ENCODE peak calls at places on chromosome 2, in five cellular contexts. B, K, R, T and V are unnamed samples.

GRCh38 chr2:172430027-172430426 is 2.6 kb downstream of the ITGA6 start:
- DNase-seq in K (no peak), T (no peak), R (no peak), B (no peak), V (no peak)

GRCh38 chr2:239803102-239803763 is 221.9 kb downstream of the NDUFA10 start:
- DNase-seq in R (peak; percentile 55), B (no peak), K (no peak), T (no peak), V (no peak)

GRCh38 chr2:233360771-233361176 is 6.5 kb downstream of the DGKD start:
- DNase-seq in B (no peak), K (no peak), R (no peak), T (peak; percentile 55), V (no peak)

GRCh38 chr2:240187989-240188590 is 47.6 kb upstream of the OTOS start:
- DNase-seq in B (no peak), K (no peak), R (no peak), T (no peak), V (no peak)

GRCh38 chr2:170512271-170512670 is 202.9 kb upstream of the SP5 start:
- DNase-seq in B (no peak), T (no peak), K (no peak), R (no peak), V (no peak)

GRCh38 chr2:45707661-45708060 is 56.2 kb downstream of the PRKCE start:
- DNase-seq in K (no peak), T (no peak), R (no peak), B (no peak), V (no peak)

GRCh38 chr2:96514521-96514920 is 9.4 kb upstream of the NEURL3 start:
- DNase-seq in R (no peak), K (no peak), B (no peak), T (no peak), V (no peak)

GRCh38 chr2:178251126-178251525 is 56.8 kb downstream of the OSBPL6 start:
- DNase-seq in T (no peak), B (no peak), K (no peak), R (no peak), V (no peak)

GRCh38 chr2:110740747-110741349 is 8.5 kb downstream of the ACOXL start:
- DNase-seq in K (no peak), B (no peak), R (no peak), T (no peak), V (no peak)

GRCh38 chr2:144875996-144876395 is 356.1 kb upstream of the ZEB2 start:
- DNase-seq in R (no peak), K (no peak), T (no peak), B (no peak), V (no peak)

GRCh38 chr2:178306351-178307073 is 112.2 kb downstream of the OSBPL6 start:
- DNase-seq in B (peak; percentile 14), T (peak; percentile 69), R (no peak), K (peak; percentile 51), V (peak; percentile 80)

GRCh38 chr2:195199864-195200263 is 457.2 kb upstream of the SLC39A10 start:
- DNase-seq in K (no peak), R (no peak), T (no peak), B (no peak), V (no peak)

GRCh38 chr2:216057688-216058193 is 23.9 kb downstream of the PECR start:
- DNase-seq in T (peak; percentile 37), R (no peak), B (peak; percentile 67), K (no peak), V (no peak)

GRCh38 chr2:38233231-38233983 is 143.7 kb downstream of the ATL2 start:
- DNase-seq in R (no peak), T (peak; percentile 35), K (peak; percentile 19), B (no peak), V (peak; percentile 48)

GRCh38 chr2:230961091-230961491 is 34.8 kb upstream of the SPATA3 start:
- DNase-seq in T (no peak), B (no peak), R (no peak), K (no peak), V (no peak)

GRCh38 chr2:15472133-15472532 is 89.0 kb downstream of the NBAS start:
- DNase-seq in K (no peak), R (no peak), T (peak; percentile 24), B (no peak), V (no peak)

GRCh38 chr2:150296795-150297546 is 190.5 kb downstream of the RND3 start:
- DNase-seq in T (no peak), R (no peak), B (no peak), K (peak; percentile 62), V (no peak)

GRCh38 chr2:120847700-120848321 is 112.1 kb downstream of the GLI2 start:
- DNase-seq in K (peak; percentile 33), B (no peak), T (peak; percentile 36), R (no peak), V (no peak)

GRCh38 chr2:147141930-147142329 is 702.9 kb upstream of the ACVR2A start:
- DNase-seq in R (no peak), T (no peak), K (no peak), B (no peak), V (no peak)

GRCh38 chr2:236342951-236343350 is 78.7 kb upstream of the ASB18 start:
- DNase-seq in K (no peak), B (no peak), T (no peak), R (no peak), V (no peak)

GRCh38 chr2:14288016-14288415 is 344.5 kb upstream of the LRATD1 start:
- DNase-seq in R (no peak), B (no peak), K (no peak), T (peak; percentile 32), V (no peak)

GRCh38 chr2:215356948-215357461 is 45.1 kb downstream of the ATIC start:
- DNase-seq in R (no peak), T (no peak), K (peak; percentile 71), B (no peak), V (no peak)

GRCh38 chr2:79670198-79670597 is 157.3 kb downstream of the CTNNA2 start:
- DNase-seq in B (no peak), R (no peak), T (peak; percentile 60), K (no peak), V (peak; percentile 64)

GRCh38 chr2:104332733-104333132 is 521.2 kb upstream of the POU3F3 start:
- DNase-seq in T (peak; percentile 77), R (no peak), K (no peak), B (no peak), V (no peak)

GRCh38 chr2:198917926-198918325 is 539.8 kb downstream of the SATB2 start:
- DNase-seq in B (no peak), K (no peak), R (no peak), T (no peak), V (no peak)

GRCh38 chr2:181948227-181948626 is 37.4 kb upstream of the PPP1R1C start:
- DNase-seq in R (no peak), B (no peak), T (no peak), K (no peak), V (no peak)

GRCh38 chr2:227707390-227707789 is 10.4 kb downstream of the SLC19A3 start:
- DNase-seq in R (no peak), T (no peak), K (no peak), B (no peak), V (no peak)

GRCh38 chr2:25314514-25315315 is 27.0 kb downstream of the DNMT3A start:
- DNase-seq in B (peak; percentile 70), T (peak; percentile 84), K (peak; percentile 56), R (no peak), V (peak; percentile 74)
- H3K4me1 ChIP-seq in B (peaks cover 71% of the 10 kb centered on the region), T (peaks cover 15% of the 10 kb centered on the region), K (no peaks in the 10 kb centered on the region), R (peaks cover 61% of the 10 kb centered on the region), V (peaks cover 24% of the 10 kb centered on the region)

GRCh38 chr2:47660167-47660566 is 122.8 kb upstream of the MSH6 start:
- DNase-seq in B (no peak), R (no peak), K (no peak), T (no peak), V (no peak)

GRCh38 chr2:47662547-47662946 is 120.4 kb upstream of the MSH6 start:
- DNase-seq in T (no peak), B (no peak), R (no peak), K (no peak), V (no peak)

GRCh38 chr2:47666332-47666731 is 116.6 kb upstream of the MSH6 start:
- DNase-seq in B (no peak), K (no peak), T (no peak), R (no peak), V (no peak)

GRCh38 chr2:47661310-47661709 is 121.6 kb upstream of the MSH6 start:
- DNase-seq in T (no peak), R (no peak), K (no peak), B (no peak), V (no peak)

GRCh38 chr2:47664817-47665216 is 118.1 kb upstream of the MSH6 start:
- DNase-seq in T (no peak), B (no peak), R (no peak), K (no peak), V (no peak)
- TF ChIP-seq CTCF in T (no peak), B (no peak), R (no peak), K (peak; percentile 9), V (peak; percentile 11)

DNA sequence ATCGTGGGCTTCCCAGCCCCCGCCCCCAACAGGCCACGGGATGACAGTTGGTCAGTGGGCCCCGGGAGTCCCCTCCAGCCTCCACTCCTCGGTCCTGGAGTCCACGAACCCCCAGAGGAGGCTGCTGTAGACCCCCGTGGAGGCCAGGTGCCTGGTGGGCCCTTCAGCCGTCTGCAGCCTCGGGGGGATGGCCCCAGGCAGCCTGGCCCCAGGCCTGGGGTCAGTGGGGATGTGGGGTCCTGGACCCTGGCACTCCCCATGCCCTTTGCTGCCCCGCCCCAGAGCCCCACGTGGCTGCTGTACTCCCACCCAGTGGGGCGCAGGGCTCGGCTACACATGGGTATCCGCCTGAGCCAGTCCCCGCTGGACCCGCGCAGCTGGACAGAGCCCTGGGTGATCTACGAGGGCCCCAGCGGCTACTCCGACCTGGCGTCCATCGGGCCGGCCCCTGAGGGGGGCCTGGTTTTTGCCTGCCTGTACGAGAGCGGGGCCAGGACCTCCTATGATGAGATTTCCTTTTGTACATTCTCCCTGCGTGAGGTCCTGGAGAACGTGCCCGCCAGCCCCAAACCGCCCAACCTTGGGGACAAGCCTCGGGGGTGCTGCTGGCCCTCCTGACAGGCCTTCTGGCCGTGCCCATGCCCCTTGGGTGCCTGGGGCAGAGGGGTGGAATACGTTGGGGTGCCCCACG is 7.6 kb downstream of the NEU4 start:
- DNase-seq in K (no peak), T (no peak), R (peak; percentile 61), B (peak; percentile 6), V (no peak)
- H3K4me1 ChIP-seq in K (no peaks in the 10 kb centered on the region), T (no peaks in the 10 kb centered on the region), R (no peaks in the 10 kb centered on the region), B (peaks cover 17% of the 10 kb centered on the region), V (no peaks in the 10 kb centered on the region)

GRCh38 chr2:135783416-135783815 is 41.8 kb downstream of the UBXN4 start:
- DNase-seq in K (no peak), B (no peak), T (no peak), R (no peak), V (no peak)

GRCh38 chr2:135782231-135782630 is 40.6 kb downstream of the UBXN4 start:
- DNase-seq in K (no peak), R (no peak), B (no peak), T (no peak), V (no peak)

GRCh38 chr2:135790423-135790822 is 46.6 kb downstream of the LCT start:
- DNase-seq in R (no peak), K (no peak), B (no peak), T (no peak), V (no peak)

GRCh38 chr2:135785032-135785431 is 43.4 kb downstream of the UBXN4 start:
- DNase-seq in T (no peak), R (no peak), K (no peak), B (no peak), V (peak; percentile 10)
- TF ChIP-seq CTCF in T (no peak), R (no peak), K (no peak), B (peak; percentile 12), V (peak; percentile 19)